ENCODE peak calls at places on chromosomes 1 and 21, in seven cellular contexts. One of them, this sample, is unnamed.

GRCh38 chr1:44511363-44511762 is 106.3 kb downstream of the RNF220 start:
- DNase-seq in HuH-7.5: no peak
- DNase-seq in glutamatergic neuron: no peak
- DNase-seq in Caco-2: no peak
- DNase-seq in memory B cell: no peak
- DNase-seq in C1 segment of cervical spinal cord: no peak
- DNase-seq in Right ventricle myocardium superior: no peak
- DNase-seq in this sample: no peak

GRCh38 chr1:12486401-12487005 is 131.5 kb downstream of the DHRS3 start:
- DNase-seq in Caco-2: no peak
- DNase-seq in Right ventricle myocardium superior: peak
- DNase-seq in C1 segment of cervical spinal cord: no peak
- DNase-seq in memory B cell: no peak
- DNase-seq in HuH-7.5: no peak
- DNase-seq in glutamatergic neuron: no peak
- DNase-seq in this sample: no peak

GRCh38 chr1:61254629-61255323 is 172.4 kb downstream of the NFIA start:
- DNase-seq in HuH-7.5: no peak
- DNase-seq in C1 segment of cervical spinal cord: no peak
- DNase-seq in Caco-2: no peak
- DNase-seq in glutamatergic neuron: no peak
- DNase-seq in Right ventricle myocardium superior: no peak
- DNase-seq in memory B cell: no peak
- DNase-seq in this sample: no peak

GRCh38 chr1:201468844-201469644 is at the start of gene PHLDA3:
- DNase-seq in Caco-2: peak
- DNase-seq in C1 segment of cervical spinal cord: peak
- DNase-seq in HuH-7.5: peak
- DNase-seq in glutamatergic neuron: peak
- DNase-seq in Right ventricle myocardium superior: peak
- DNase-seq in memory B cell: no peak
- DNase-seq in this sample: peak

GRCh38 chr1:30968220-30968971 is 59.8 kb upstream of the SDC3 start:
- DNase-seq in memory B cell: no peak
- DNase-seq in Caco-2: no peak
- DNase-seq in glutamatergic neuron: no peak
- DNase-seq in C1 segment of cervical spinal cord: no peak
- DNase-seq in HuH-7.5: no peak
- DNase-seq in Right ventricle myocardium superior: no peak
- DNase-seq in this sample: no peak

GRCh38 chr1:116556289-116557006 is 14.4 kb downstream of the CD58 start:
- DNase-seq in glutamatergic neuron: no peak
- DNase-seq in HuH-7.5: no peak
- DNase-seq in Caco-2: no peak
- DNase-seq in C1 segment of cervical spinal cord: no peak
- DNase-seq in memory B cell: no peak
- DNase-seq in Right ventricle myocardium superior: peak
- DNase-seq in this sample: peak

GRCh38 chr1:86277909-86278308 is 118.2 kb downstream of the ODF2L start:
- DNase-seq in HuH-7.5: no peak
- DNase-seq in Right ventricle myocardium superior: no peak
- DNase-seq in C1 segment of cervical spinal cord: no peak
- DNase-seq in Caco-2: no peak
- DNase-seq in glutamatergic neuron: no peak
- DNase-seq in memory B cell: no peak
- DNase-seq in this sample: no peak

GRCh38 chr1:22208265-22208972 is 65.5 kb upstream of the WNT4 start:
- DNase-seq in glutamatergic neuron: peak
- DNase-seq in C1 segment of cervical spinal cord: no peak
- DNase-seq in memory B cell: no peak
- DNase-seq in Caco-2: no peak
- DNase-seq in HuH-7.5: no peak
- DNase-seq in Right ventricle myocardium superior: no peak
- DNase-seq in this sample: no peak

GRCh38 chr1:7267493-7267892 is 482.2 kb downstream of the CAMTA1 start:
- DNase-seq in Right ventricle myocardium superior: no peak
- DNase-seq in HuH-7.5: no peak
- DNase-seq in glutamatergic neuron: no peak
- DNase-seq in C1 segment of cervical spinal cord: no peak
- DNase-seq in Caco-2: no peak
- DNase-seq in memory B cell: no peak
- DNase-seq in this sample: no peak

GRCh38 chr1:236159704-236160539 is 17.6 kb downstream of the GPR137B start:
- DNase-seq in Caco-2: peak
- DNase-seq in C1 segment of cervical spinal cord: no peak
- DNase-seq in Right ventricle myocardium superior: no peak
- DNase-seq in HuH-7.5: peak
- DNase-seq in glutamatergic neuron: no peak
- DNase-seq in memory B cell: peak
- DNase-seq in this sample: peak

GRCh38 chr1:226064168-226064815 is 1.8 kb downstream of the H3-3A start:
- DNase-seq in memory B cell: no peak
- DNase-seq in Right ventricle myocardium superior: no peak
- DNase-seq in C1 segment of cervical spinal cord: peak
- DNase-seq in glutamatergic neuron: no peak
- DNase-seq in HuH-7.5: no peak
- DNase-seq in Caco-2: peak
- DNase-seq in this sample: no peak

GRCh38 chr1:224433041-224433670 is 1.4 kb downstream of the WDR26 start:
- DNase-seq in glutamatergic neuron: peak
- DNase-seq in C1 segment of cervical spinal cord: peak
- DNase-seq in Right ventricle myocardium superior: no peak
- DNase-seq in HuH-7.5: peak
- DNase-seq in Caco-2: no peak
- DNase-seq in memory B cell: no peak
- DNase-seq in this sample: peak

GRCh38 chr1:198088360-198089071 is 68.3 kb upstream of the NEK7 start:
- DNase-seq in Caco-2: peak
- DNase-seq in C1 segment of cervical spinal cord: no peak
- DNase-seq in Right ventricle myocardium superior: no peak
- DNase-seq in HuH-7.5: peak
- DNase-seq in glutamatergic neuron: no peak
- DNase-seq in memory B cell: no peak
- DNase-seq in this sample: peak

GRCh38 chr1:47420547-47420946 is 4.5 kb downstream of the FOXE3 start:
- DNase-seq in C1 segment of cervical spinal cord: no peak
- DNase-seq in Right ventricle myocardium superior: no peak
- DNase-seq in HuH-7.5: no peak
- DNase-seq in Caco-2: no peak
- DNase-seq in glutamatergic neuron: no peak
- DNase-seq in memory B cell: no peak
- DNase-seq in this sample: no peak

GRCh38 chr21:45636921-45637646 is 6.4 kb upstream of the PCBP3 start:
- DNase-seq in glutamatergic neuron: no peak
- DNase-seq in C1 segment of cervical spinal cord: no peak
- DNase-seq in memory B cell: peak
- DNase-seq in HuH-7.5: no peak
- DNase-seq in Right ventricle myocardium superior: no peak
- DNase-seq in Caco-2: no peak
- DNase-seq in this sample: no peak

GRCh38 chr1:207032528-207033017 is at the start of gene C1orf116:
- DNase-seq in glutamatergic neuron: no peak
- DNase-seq in memory B cell: no peak
- DNase-seq in C1 segment of cervical spinal cord: no peak
- DNase-seq in Caco-2: peak
- DNase-seq in HuH-7.5: peak
- DNase-seq in Right ventricle myocardium superior: no peak
- DNase-seq in this sample: no peak

GRCh38 chr1:162213281-162213909 is 143.9 kb downstream of the NOS1AP start:
- DNase-seq in memory B cell: no peak
- DNase-seq in HuH-7.5: no peak
- DNase-seq in C1 segment of cervical spinal cord: peak
- DNase-seq in Caco-2: no peak
- DNase-seq in Right ventricle myocardium superior: peak
- DNase-seq in glutamatergic neuron: no peak
- DNase-seq in this sample: no peak

GRCh38 chr1:208203127-208203847 is 40.9 kb downstream of the PLXNA2 start:
- DNase-seq in glutamatergic neuron: no peak
- DNase-seq in memory B cell: no peak
- DNase-seq in Caco-2: no peak
- DNase-seq in HuH-7.5: no peak
- DNase-seq in Right ventricle myocardium superior: peak
- DNase-seq in C1 segment of cervical spinal cord: no peak
- DNase-seq in this sample: no peak

GRCh38 chr21:25708467-25709065 is 26.1 kb downstream of the ATP5PF start:
- DNase-seq in Caco-2: peak
- DNase-seq in C1 segment of cervical spinal cord: no peak
- DNase-seq in glutamatergic neuron: no peak
- DNase-seq in HuH-7.5: no peak
- DNase-seq in memory B cell: peak
- DNase-seq in Right ventricle myocardium superior: peak
- DNase-seq in this sample: peak

GRCh38 chr1:16241116-16241763 is 4.3 kb upstream of the CPLANE2 start:
- DNase-seq in HuH-7.5: no peak
- DNase-seq in Caco-2: no peak
- DNase-seq in C1 segment of cervical spinal cord: no peak
- DNase-seq in memory B cell: no peak
- DNase-seq in glutamatergic neuron: no peak
- DNase-seq in Right ventricle myocardium superior: peak
- DNase-seq in this sample: no peak

GRCh38 chr1:205701405-205701804 is 21.1 kb upstream of the SLC45A3 start:
- DNase-seq in C1 segment of cervical spinal cord: no peak
- DNase-seq in glutamatergic neuron: no peak
- DNase-seq in HuH-7.5: no peak
- DNase-seq in Caco-2: no peak
- DNase-seq in memory B cell: no peak
- DNase-seq in Right ventricle myocardium superior: no peak
- DNase-seq in this sample: no peak

GRCh38 chr1:178716111-178716510 is 8.9 kb upstream of the RALGPS2 start:
- DNase-seq in Right ventricle myocardium superior: no peak
- DNase-seq in glutamatergic neuron: no peak
- DNase-seq in memory B cell: no peak
- DNase-seq in C1 segment of cervical spinal cord: no peak
- DNase-seq in HuH-7.5: no peak
- DNase-seq in Caco-2: no peak
- DNase-seq in this sample: no peak

GRCh38 chr1:93937997-93938396 is 28.8 kb upstream of the GCLM start:
- DNase-seq in glutamatergic neuron: no peak
- DNase-seq in HuH-7.5: no peak
- DNase-seq in C1 segment of cervical spinal cord: no peak
- DNase-seq in Caco-2: no peak
- DNase-seq in Right ventricle myocardium superior: no peak
- DNase-seq in memory B cell: no peak
- DNase-seq in this sample: no peak

GRCh38 chr21:32562915-32563314 is 22.4 kb downstream of the TCP10L start:
- DNase-seq in glutamatergic neuron: no peak
- DNase-seq in Right ventricle myocardium superior: no peak
- DNase-seq in memory B cell: no peak
- DNase-seq in C1 segment of cervical spinal cord: no peak
- DNase-seq in Caco-2: no peak
- DNase-seq in HuH-7.5: no peak
- DNase-seq in this sample: no peak

GRCh38 chr1:232164078-232164963 is 465.6 kb downstream of the SIPA1L2 start:
- DNase-seq in glutamatergic neuron: no peak
- DNase-seq in memory B cell: no peak
- DNase-seq in HuH-7.5: peak
- DNase-seq in C1 segment of cervical spinal cord: no peak
- DNase-seq in Right ventricle myocardium superior: no peak
- DNase-seq in Caco-2: peak
- DNase-seq in this sample: no peak

GRCh38 chr1:62349470-62350233 is 30.4 kb upstream of the KANK4 start:
- DNase-seq in Right ventricle myocardium superior: no peak
- DNase-seq in memory B cell: no peak
- DNase-seq in glutamatergic neuron: no peak
- DNase-seq in C1 segment of cervical spinal cord: no peak
- DNase-seq in Caco-2: no peak
- DNase-seq in HuH-7.5: no peak
- DNase-seq in this sample: no peak

GRCh38 chr1:201250326-201251011 is 32.8 kb upstream of the PKP1 start:
- DNase-seq in Caco-2: no peak
- DNase-seq in Right ventricle myocardium superior: no peak
- DNase-seq in HuH-7.5: no peak
- DNase-seq in C1 segment of cervical spinal cord: no peak
- DNase-seq in glutamatergic neuron: no peak
- DNase-seq in memory B cell: no peak
- DNase-seq in this sample: no peak

GRCh38 chr1:22122273-22123070 is 20.4 kb downstream of the WNT4 start:
- DNase-seq in memory B cell: no peak
- DNase-seq in glutamatergic neuron: no peak
- DNase-seq in HuH-7.5: no peak
- DNase-seq in Caco-2: no peak
- DNase-seq in C1 segment of cervical spinal cord: no peak
- DNase-seq in Right ventricle myocardium superior: no peak
- DNase-seq in this sample: no peak

GRCh38 chr1:3651011-3651938 is 1.0 kb upstream of the TP73 start:
- DNase-seq in HuH-7.5: no peak
- DNase-seq in Caco-2: no peak
- DNase-seq in glutamatergic neuron: peak
- DNase-seq in memory B cell: peak
- DNase-seq in Right ventricle myocardium superior: peak
- DNase-seq in C1 segment of cervical spinal cord: no peak
- DNase-seq in this sample: peak

GRCh38 chr1:209875510-209875909 is 47.7 kb downstream of the UTP25 start:
- DNase-seq in glutamatergic neuron: no peak
- DNase-seq in C1 segment of cervical spinal cord: no peak
- DNase-seq in HuH-7.5: no peak
- DNase-seq in Right ventricle myocardium superior: no peak
- DNase-seq in Caco-2: peak
- DNase-seq in memory B cell: no peak
- DNase-seq in this sample: no peak

GRCh38 chr1:26375081-26375480 is 2.5 kb upstream of the ZNF683 start:
- DNase-seq in Right ventricle myocardium superior: no peak
- DNase-seq in HuH-7.5: no peak
- DNase-seq in C1 segment of cervical spinal cord: no peak
- DNase-seq in memory B cell: no peak
- DNase-seq in Caco-2: no peak
- DNase-seq in glutamatergic neuron: no peak
- DNase-seq in this sample: no peak

GRCh38 chr1:86825294-86825693 is 88.6 kb downstream of the SELENOF start:
- DNase-seq in glutamatergic neuron: no peak
- DNase-seq in C1 segment of cervical spinal cord: no peak
- DNase-seq in Caco-2: no peak
- DNase-seq in memory B cell: no peak
- DNase-seq in Right ventricle myocardium superior: no peak
- DNase-seq in HuH-7.5: no peak
- DNase-seq in this sample: no peak

GRCh38 chr1:71414229-71414628 is 333.4 kb upstream of the ZRANB2 start:
- DNase-seq in Caco-2: no peak
- DNase-seq in Right ventricle myocardium superior: no peak
- DNase-seq in C1 segment of cervical spinal cord: no peak
- DNase-seq in glutamatergic neuron: no peak
- DNase-seq in HuH-7.5: no peak
- DNase-seq in memory B cell: no peak
- DNase-seq in this sample: no peak

This sample was measured in GM20000.